ENCODE peak calls at places on chromosomes 16 and 17, in six cellular contexts. D, R, F, H, S and X are unnamed samples.

GRCh38 chr17:60640503-60640902 is 37.1 kb upstream of the BCAS3 start:
- DNase-seq in R (no peak), H (no peak), S (no peak), D (peak; percentile 58), F (peak; percentile 18), X (no peak)

GRCh38 chr17:39903158-39903884 is 15.1 kb downstream of the GSDMB start:
- DNase-seq in F (no peak), R (no peak), S (no peak), D (no peak), H (no peak), X (no peak)

GRCh38 chr17:45902892-45903346 is 8.6 kb downstream of the MAPT start:
- DNase-seq in D (no peak), S (peak; percentile 69), R (no peak), F (peak; percentile 97), H (peak; percentile 54), X (no peak)

GRCh38 chr17:82837586-82838320 is 2.1 kb downstream of the ZNF750 start:
- DNase-seq in D (no peak), S (no peak), H (no peak), F (peak; percentile 22), R (no peak), X (no peak)

GRCh38 chr16:90020838-90021382 is 1.7 kb upstream of the DBNDD1 start:
- DNase-seq in R (peak; percentile 38), D (peak; percentile 78), F (peak; percentile 89), H (no peak), S (no peak), X (no peak)

GRCh38 chr16:68713430-68713829 is 23.7 kb upstream of the CDH1 start:
- DNase-seq in H (no peak), F (no peak), R (no peak), S (no peak), D (no peak), X (no peak)

GRCh38 chr17:40791808-40792436 is 7.8 kb downstream of the KRT28 start:
- DNase-seq in R (no peak), D (peak; percentile 68), S (no peak), F (peak; percentile 34), H (no peak), X (peak; percentile 28)

GRCh38 chr16:68229431-68230175 is 6.3 kb downstream of the ESRP2 start:
- DNase-seq in R (no peak), S (no peak), H (no peak), F (peak; percentile 41), D (peak; percentile 75), X (peak; percentile 24)

GRCh38 chr16:76818611-76819181 is 372.3 kb upstream of the MON1B start:
- DNase-seq in S (no peak), R (no peak), F (no peak), H (no peak), D (no peak), X (no peak)